ENCODE peak calls at places on chromosomes 13 and 19, in eight cellular contexts. Q is pancreas; R is hepatocyte; B is thoracic aorta; G is psoas muscle; S is PC-9; N is fibroblast of lung; L is CD4-positive, alpha-beta T cell. M is an unnamed sample.

GRCh38 chr13:103066079-103066880 is at the start of gene SLC10A2:
- DNase-seq in B (no peak), S (no peak), Q (no peak), G (no peak), R (no peak), N (no peak), L (no peak), M (no peak)

GRCh38 chr19:6060600-6061391 is 49.5 kb downstream of the RFX2 start:
- DNase-seq in B (no peak), Q (no peak), L (no peak), N (peak), S (peak), G (peak), R (peak), M (peak)

GRCh38 chr13:76764429-76764828 is 121.8 kb downstream of the KCTD12 start:
- DNase-seq in R (no peak), Q (no peak), S (no peak), G (peak), N (peak), L (no peak), B (no peak), M (no peak)

GRCh38 chr13:112877066-112877465 is 91.9 kb upstream of the MCF2L start:
- DNase-seq in R (no peak), G (peak), B (no peak), Q (peak), S (no peak), L (no peak), N (no peak), M (no peak)

GRCh38 chr13:74683411-74683810 is 549.2 kb upstream of the KLF12 start:
- DNase-seq in Q (no peak), R (no peak), S (no peak), N (no peak), L (no peak), G (no peak), B (no peak), M (no peak)

GRCh38 chr13:22926176-22927007 is 254.4 kb upstream of the SGCG start:
- DNase-seq in R (peak), B (no peak), Q (no peak), N (peak), L (no peak), S (no peak), G (peak), M (no peak)

GRCh38 chr13:73519720-73520119 is 460.9 kb downstream of the KLF5 start:
- DNase-seq in N (peak), L (no peak), S (no peak), R (no peak), G (no peak), Q (no peak), B (no peak), M (no peak)

GRCh38 chr13:43246382-43246781 is 223.0 kb downstream of the DNAJC15 start:
- DNase-seq in G (no peak), L (no peak), B (no peak), N (no peak), S (no peak), Q (no peak), R (no peak), M (no peak)

GRCh38 chr19:23905771-23906170 is 8.9 kb upstream of the ZNF726 start:
- DNase-seq in G (no peak), B (no peak), N (no peak), S (no peak), Q (no peak), R (no peak), L (no peak), M (no peak)

GRCh38 chr19:35673121-35673804 is 6.9 kb downstream of the UPK1A start:
- DNase-seq in N (peak), R (peak), L (peak), B (no peak), S (peak), G (no peak), Q (peak), M (peak)

GRCh38 chr13:50162001-50162400 is 146.8 kb downstream of the KCNRG start:
- DNase-seq in B (no peak), L (no peak), S (no peak), R (peak), Q (no peak), G (no peak), N (no peak), M (no peak)

GRCh38 chr13:41289463-41289881 is 21.6 kb upstream of the NAA16 start:
- DNase-seq in N (no peak), S (no peak), L (no peak), G (no peak), B (no peak), R (no peak), Q (no peak), M (no peak)

GRCh38 chr13:61180245-61180644 is 235.4 kb downstream of the PCDH20 start:
- DNase-seq in S (no peak), N (no peak), B (no peak), Q (no peak), G (no peak), L (no peak), R (no peak), M (no peak)

GRCh38 chr13:62387642-62388041 is 972.0 kb upstream of the PCDH20 start:
- DNase-seq in S (no peak), L (no peak), B (no peak), N (no peak), Q (no peak), R (peak), G (no peak), M (no peak)

GRCh38 chr13:41713405-41713804 is 247.5 kb downstream of the VWA8 start:
- DNase-seq in G (no peak), S (no peak), Q (no peak), R (no peak), L (no peak), B (no peak), N (no peak), M (no peak)

GRCh38 chr13:28493740-28494536 is 990 bp downstream of the FLT1 start:
- DNase-seq in N (no peak), Q (no peak), R (no peak), S (no peak), G (no peak), B (no peak), L (no peak), M (no peak)

GRCh38 chr13:28573595-28574373 is 78.9 kb upstream of the FLT1 start:
- DNase-seq in N (no peak), L (no peak), Q (no peak), G (no peak), R (no peak), S (no peak), B (no peak), M (no peak)

GRCh38 chr19:19538077-19538764 is at the start of gene CILP2:
- DNase-seq in N (no peak), R (peak), S (peak), L (no peak), G (peak), Q (peak), B (no peak), M (peak)

DNA sequence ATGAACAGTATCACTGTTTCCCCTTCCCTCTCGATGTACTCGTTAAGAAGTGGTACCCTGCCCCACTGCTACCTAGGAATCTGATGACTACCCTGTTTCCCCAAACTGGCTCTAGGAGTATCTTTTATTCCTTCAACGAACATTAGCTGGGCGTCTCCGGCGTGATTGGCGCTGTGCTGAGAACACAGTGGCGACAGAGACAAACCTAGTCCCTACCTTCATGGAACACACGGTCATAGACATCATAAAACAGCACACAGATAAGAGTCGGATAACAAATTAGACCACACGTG is 730 bp downstream of the SYMPK start:
- DNase-seq in N (no peak), R (no peak), Q (no peak), L (no peak), G (no peak), B (no peak), S (no peak), M (peak)
- H3K27ac ChIP-seq in N (peak), R (peak), Q (peak), L (peak), G (peak), B (peak), S (peak), M (peak)

GRCh38 chr13:108342369-108343289 is 73.1 kb downstream of the TNFSF13B start:
- DNase-seq in S (no peak), N (peak), G (no peak), Q (no peak), R (peak), L (no peak), B (no peak), M (peak)
- TF ChIP-seq CTCF in S (peak), N (peak), G (peak), Q (peak), R (peak), L (peak), B (peak), M (peak)

DNA sequence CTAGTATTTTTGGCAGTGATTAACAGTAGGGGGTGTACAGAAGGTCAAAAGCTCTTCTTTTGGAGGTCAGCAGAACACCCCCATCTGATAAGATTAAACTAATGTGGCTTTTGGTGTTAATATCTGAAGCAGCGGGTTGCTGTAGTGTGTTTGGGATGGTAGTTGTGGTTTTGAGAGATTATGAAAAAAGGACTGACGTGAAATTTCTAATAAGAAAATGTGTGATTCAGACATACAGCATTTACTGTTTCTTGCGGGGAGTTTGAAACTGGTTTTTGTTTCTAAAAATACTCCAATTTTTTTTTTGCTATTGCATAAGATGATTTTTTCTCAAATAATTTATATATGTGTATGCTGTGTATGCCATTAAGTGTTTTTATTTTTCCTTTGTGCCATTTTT is 66.9 kb downstream of the NDFIP2 start:
- DNase-seq in L (no peak), S (no peak), N (peak), G (no peak), Q (no peak), R (no peak), B (no peak), M (no peak)
- H3K27ac ChIP-seq in L (no peak), S (no peak), N (no peak), G (no peak), Q (no peak), R (no peak), B (no peak), M (no peak)

DNA sequence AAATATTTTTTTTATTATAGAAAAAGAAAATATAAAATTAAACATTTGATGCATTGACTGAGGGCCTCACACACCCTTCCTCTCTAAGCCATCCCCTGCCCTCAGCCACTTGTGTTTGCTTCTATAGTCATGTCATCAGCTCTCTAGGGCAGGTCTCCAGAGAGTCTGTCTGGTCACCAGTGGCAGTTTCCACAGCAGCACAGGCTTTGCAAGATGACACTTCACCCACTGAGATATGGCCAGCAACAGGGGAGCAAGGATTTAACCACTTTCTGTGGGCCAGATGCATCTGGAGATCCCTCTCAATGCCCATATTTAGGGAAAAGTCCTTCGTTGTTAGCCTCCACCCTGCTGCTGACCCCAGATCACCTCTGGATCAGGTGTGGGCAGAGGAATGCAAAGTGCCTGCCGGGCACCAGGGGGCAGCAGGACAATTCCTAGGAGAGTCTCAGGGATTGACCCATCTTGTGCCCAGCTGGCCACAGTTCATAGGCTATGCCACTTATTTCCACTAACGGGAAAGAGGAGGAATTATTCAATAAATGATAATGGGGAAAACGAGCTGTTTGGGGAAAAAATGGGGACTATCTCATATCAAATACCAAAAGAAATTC is 4.8 kb downstream of the ABCC4 start:
- DNase-seq in R (peak), G (peak), N (no peak), B (no peak), L (no peak), Q (peak), S (peak), M (peak)
- TF ChIP-seq CTCF in R (peak), G (peak), N (peak), B (no peak), L (peak), Q (peak), S (peak), M (peak)

DNA sequence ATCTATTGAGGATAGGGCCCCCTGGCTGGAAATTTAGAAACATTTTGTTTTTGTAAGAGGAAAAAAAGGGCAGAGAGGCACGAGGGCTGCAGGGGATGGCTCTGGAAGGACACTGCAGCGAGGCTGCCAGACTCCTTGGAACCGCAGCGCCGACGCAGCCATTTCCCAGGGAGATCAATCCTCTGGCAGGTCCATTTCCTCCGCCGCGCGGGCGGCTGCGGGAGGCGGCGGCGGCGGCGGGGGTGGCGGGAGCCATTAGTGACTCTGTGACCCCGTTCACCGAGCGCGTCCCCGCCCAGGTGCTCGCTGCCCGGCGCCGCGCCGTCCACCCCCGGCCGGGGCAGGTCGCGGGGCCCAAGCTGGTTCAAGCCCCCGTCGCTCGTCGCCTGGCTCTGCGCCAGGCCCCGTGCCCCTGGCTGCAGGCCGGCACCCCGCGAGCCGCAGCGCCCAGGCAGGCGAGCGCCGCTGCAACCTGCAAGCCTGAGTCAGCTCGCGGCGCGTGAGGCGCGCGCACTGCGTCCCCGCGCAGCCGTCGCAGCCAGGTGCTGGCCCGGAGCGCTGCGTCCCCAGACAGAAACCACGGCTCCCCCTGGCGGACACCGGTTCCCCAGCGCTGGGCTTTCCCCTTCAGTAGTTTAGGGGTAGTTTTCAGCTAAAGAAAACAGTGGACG is 192.6 kb downstream of the KATNAL1 start:
- DNase-seq in N (peak), R (peak), G (peak), L (peak), B (peak), S (peak), Q (peak), M (peak)
- H3K27ac ChIP-seq in N (no peak), R (peak), G (peak), L (no peak), B (peak), S (peak), Q (peak), M (peak)

GRCh38 chr19:33464010-33464732 is 57.4 kb downstream of the PEPD start:
- DNase-seq in L (no peak), N (no peak), G (no peak), Q (no peak), R (no peak), S (no peak), B (no peak), M (no peak)
- TF ChIP-seq CTCF in L (no peak), N (no peak), G (no peak), Q (no peak), R (no peak), S (no peak), B (no peak), M (no peak)

GRCh38 chr19:22528956-22529355 is 105.2 kb upstream of the ZNF492 start:
- DNase-seq in R (no peak), B (no peak), S (no peak), Q (no peak), N (no peak), G (no peak), L (no peak), M (no peak)

GRCh38 chr19:22530042-22530441 is 104.1 kb upstream of the ZNF492 start:
- DNase-seq in R (no peak), L (no peak), Q (no peak), N (no peak), S (no peak), B (no peak), G (no peak), M (no peak)

GRCh38 chr19:22527554-22527953 is 105.4 kb upstream of the ZNF98 start:
- DNase-seq in L (no peak), R (no peak), B (no peak), G (no peak), Q (no peak), N (no peak), S (no peak), M (no peak)

GRCh38 chr19:22523940-22524339 is 101.8 kb upstream of the ZNF98 start:
- DNase-seq in Q (no peak), L (no peak), B (no peak), G (no peak), N (no peak), R (no peak), S (no peak), M (no peak)

GRCh38 chr19:22526661-22527272 is 104.6 kb upstream of the ZNF98 start:
- DNase-seq in G (no peak), L (no peak), N (no peak), R (no peak), S (no peak), Q (no peak), B (no peak), M (no peak)
- H3K27ac ChIP-seq in G (no peak), L (no peak), N (no peak), R (no peak), S (no peak), Q (peak), B (peak), M (no peak)

GRCh38 chr13:51912091-51912490 is 50.3 kb downstream of the CCDC70 start:
- DNase-seq in N (peak), B (no peak), G (no peak), L (no peak), Q (no peak), S (no peak), R (no peak), M (no peak)
- TF ChIP-seq CTCF in N (no peak), B (no peak), G (no peak), L (no peak), Q (no peak), S (no peak), R (no peak), M (no peak)

DNA sequence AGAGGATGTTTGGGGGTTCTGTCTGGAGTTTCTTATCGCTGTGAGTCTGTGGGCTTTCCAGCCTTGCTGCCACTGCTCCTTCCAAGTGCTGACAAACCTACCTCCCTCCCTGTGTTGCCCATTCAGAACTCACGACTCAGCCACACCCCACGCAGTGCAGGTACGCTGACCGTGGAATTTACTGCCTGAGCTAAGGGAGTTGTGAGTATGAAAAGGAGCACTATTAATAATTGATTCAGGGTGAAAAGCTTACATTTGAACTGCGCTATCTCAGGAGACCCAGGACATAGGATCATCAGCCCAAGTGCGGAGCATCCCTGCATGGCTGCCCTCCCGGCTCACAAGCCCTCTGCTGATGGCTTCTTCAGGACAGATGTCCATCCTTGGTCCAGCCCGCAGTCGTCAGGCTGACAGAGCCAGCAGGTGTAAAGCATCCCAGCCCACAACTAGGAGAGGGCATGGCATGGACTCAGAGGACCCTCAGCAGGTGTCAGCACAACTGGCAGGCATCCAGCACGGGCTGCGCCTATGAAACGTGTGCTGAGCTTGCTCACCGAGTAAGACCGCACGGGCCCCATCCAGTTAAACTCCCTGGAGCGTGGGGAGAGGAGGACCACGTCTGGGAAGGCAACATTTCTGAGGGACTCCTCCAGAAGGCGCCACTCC is 244.0 kb downstream of the COL4A1 start:
- DNase-seq in Q (no peak), G (no peak), L (no peak), R (no peak), N (no peak), B (no peak), S (no peak), M (no peak)
- H3K27ac ChIP-seq in Q (peak), G (no peak), L (no peak), R (peak), N (no peak), B (no peak), S (no peak), M (peak)